ENCODE peak calls at places on chromosomes 3 and 15, in five cellular contexts. One of them, this sample, is unnamed.

GRCh38 chr15:47820047-47820779 is 102.9 kb downstream of the SEMA6D start:
- DNase-seq in NT2/D1: no peak
- DNase-seq in D341Med: no peak
- DNase-seq in T-helper 2 cell: no peak
- DNase-seq in naive thymus-derived CD8-positive, alpha-beta T cell: no peak
- DNase-seq in this sample: peak

GRCh38 chr15:43776101-43776717 is 557 bp downstream of the ELL3 start:
- DNase-seq in NT2/D1: no peak
- DNase-seq in D341Med: peak
- DNase-seq in T-helper 2 cell: no peak
- DNase-seq in naive thymus-derived CD8-positive, alpha-beta T cell: no peak
- DNase-seq in this sample: no peak

GRCh38 chr15:48064435-48064834 is 56.4 kb upstream of the SLC24A5 start:
- DNase-seq in NT2/D1: no peak
- DNase-seq in D341Med: no peak
- DNase-seq in T-helper 2 cell: no peak
- DNase-seq in naive thymus-derived CD8-positive, alpha-beta T cell: no peak
- DNase-seq in this sample: peak

GRCh38 chr3:191376742-191377141 is 46.4 kb upstream of the UTS2B start:
- DNase-seq in NT2/D1: no peak
- DNase-seq in D341Med: no peak
- DNase-seq in T-helper 2 cell: no peak
- DNase-seq in naive thymus-derived CD8-positive, alpha-beta T cell: no peak
- DNase-seq in this sample: peak

GRCh38 chr3:157174265-157174615 is 14.3 kb upstream of the CCNL1 start:
- DNase-seq in NT2/D1: no peak
- DNase-seq in D341Med: no peak
- DNase-seq in T-helper 2 cell: peak
- DNase-seq in naive thymus-derived CD8-positive, alpha-beta T cell: no peak
- DNase-seq in this sample: no peak

GRCh38 chr3:69776926-69777581 is 37.8 kb downstream of the MITF start:
- DNase-seq in NT2/D1: no peak
- DNase-seq in D341Med: no peak
- DNase-seq in T-helper 2 cell: no peak
- DNase-seq in naive thymus-derived CD8-positive, alpha-beta T cell: no peak
- DNase-seq in this sample: no peak

GRCh38 chr3:31240466-31240865 is 292.3 kb upstream of the STT3B start:
- DNase-seq in NT2/D1: no peak
- DNase-seq in D341Med: no peak
- DNase-seq in T-helper 2 cell: no peak
- DNase-seq in naive thymus-derived CD8-positive, alpha-beta T cell: no peak
- DNase-seq in this sample: no peak

GRCh38 chr3:87426916-87427315 is 150.5 kb upstream of the POU1F1 start:
- DNase-seq in NT2/D1: no peak
- DNase-seq in D341Med: no peak
- DNase-seq in T-helper 2 cell: no peak
- DNase-seq in naive thymus-derived CD8-positive, alpha-beta T cell: no peak
- DNase-seq in this sample: no peak

GRCh38 chr3:128585189-128585588 is 65.4 kb downstream of the RPN1 start:
- DNase-seq in NT2/D1: no peak
- DNase-seq in D341Med: no peak
- DNase-seq in T-helper 2 cell: no peak
- DNase-seq in naive thymus-derived CD8-positive, alpha-beta T cell: no peak
- DNase-seq in this sample: no peak

GRCh38 chr3:101842935-101843330 is 6.4 kb upstream of the NFKBIZ start:
- DNase-seq in NT2/D1: no peak
- DNase-seq in D341Med: no peak
- DNase-seq in T-helper 2 cell: no peak
- DNase-seq in naive thymus-derived CD8-positive, alpha-beta T cell: no peak
- DNase-seq in this sample: no peak

GRCh38 chr15:92651877-92652575 is 3.5 kb downstream of the FAM174B start:
- DNase-seq in NT2/D1: no peak
- DNase-seq in D341Med: no peak
- DNase-seq in T-helper 2 cell: no peak
- DNase-seq in naive thymus-derived CD8-positive, alpha-beta T cell: no peak
- DNase-seq in this sample: no peak

GRCh38 chr3:74711913-74712512 is 97.6 kb upstream of the CNTN3 start:
- DNase-seq in NT2/D1: no peak
- DNase-seq in D341Med: no peak
- DNase-seq in T-helper 2 cell: no peak
- DNase-seq in naive thymus-derived CD8-positive, alpha-beta T cell: no peak
- DNase-seq in this sample: no peak

GRCh38 chr15:50166216-50166615 is 15.8 kb upstream of the SLC27A2 start:
- DNase-seq in NT2/D1: no peak
- DNase-seq in D341Med: no peak
- DNase-seq in T-helper 2 cell: no peak
- DNase-seq in naive thymus-derived CD8-positive, alpha-beta T cell: no peak
- DNase-seq in this sample: peak

GRCh38 chr15:23422099-23422945 is 24.7 kb downstream of the GOLGA6L2 start:
- DNase-seq in NT2/D1: no peak
- DNase-seq in D341Med: no peak
- DNase-seq in T-helper 2 cell: no peak
- DNase-seq in naive thymus-derived CD8-positive, alpha-beta T cell: no peak
- DNase-seq in this sample: peak

GRCh38 chr3:109921509-109921908 is 584.2 kb upstream of the DPPA4 start:
- DNase-seq in NT2/D1: no peak
- DNase-seq in D341Med: no peak
- DNase-seq in T-helper 2 cell: no peak
- DNase-seq in naive thymus-derived CD8-positive, alpha-beta T cell: no peak
- DNase-seq in this sample: no peak

GRCh38 chr3:153970735-153971347 is 150.3 kb upstream of the ARHGEF26 start:
- DNase-seq in NT2/D1: no peak
- DNase-seq in D341Med: peak
- DNase-seq in T-helper 2 cell: no peak
- DNase-seq in naive thymus-derived CD8-positive, alpha-beta T cell: no peak
- DNase-seq in this sample: peak

GRCh38 chr3:49727154-49727923 is 3.6 kb upstream of the GMPPB start:
- DNase-seq in NT2/D1: no peak
- DNase-seq in D341Med: peak
- DNase-seq in T-helper 2 cell: no peak
- DNase-seq in naive thymus-derived CD8-positive, alpha-beta T cell: no peak
- DNase-seq in this sample: no peak

GRCh38 chr3:48268381-48268935 is 27.6 kb downstream of the ZNF589 start:
- DNase-seq in NT2/D1: no peak
- DNase-seq in D341Med: no peak
- DNase-seq in T-helper 2 cell: peak
- DNase-seq in naive thymus-derived CD8-positive, alpha-beta T cell: peak
- DNase-seq in this sample: peak

GRCh38 chr3:177448987-177449975 is 252.0 kb upstream of the TBL1XR1 start:
- DNase-seq in NT2/D1: no peak
- DNase-seq in D341Med: no peak
- DNase-seq in T-helper 2 cell: peak
- DNase-seq in naive thymus-derived CD8-positive, alpha-beta T cell: no peak
- DNase-seq in this sample: peak

GRCh38 chr3:138455801-138456716 is 21.6 kb downstream of the ESYT3 start:
- DNase-seq in NT2/D1: no peak
- DNase-seq in D341Med: no peak
- DNase-seq in T-helper 2 cell: peak
- DNase-seq in naive thymus-derived CD8-positive, alpha-beta T cell: no peak
- DNase-seq in this sample: no peak

GRCh38 chr3:159170436-159171003 is 368.7 kb downstream of the MFSD1 start:
- DNase-seq in NT2/D1: no peak
- DNase-seq in D341Med: no peak
- DNase-seq in T-helper 2 cell: no peak
- DNase-seq in naive thymus-derived CD8-positive, alpha-beta T cell: no peak
- DNase-seq in this sample: peak

GRCh38 chr3:114218578-114219185 is 18.7 kb downstream of the ZNF80 start:
- DNase-seq in NT2/D1: no peak
- DNase-seq in D341Med: no peak
- DNase-seq in T-helper 2 cell: peak
- DNase-seq in naive thymus-derived CD8-positive, alpha-beta T cell: no peak
- DNase-seq in this sample: no peak

GRCh38 chr3:27193056-27193455 is 176.1 kb downstream of the NEK10 start:
- DNase-seq in NT2/D1: no peak
- DNase-seq in D341Med: no peak
- DNase-seq in T-helper 2 cell: no peak
- DNase-seq in naive thymus-derived CD8-positive, alpha-beta T cell: no peak
- DNase-seq in this sample: no peak

GRCh38 chr3:174957081-174957480 is 97.9 kb downstream of the NAALADL2 start:
- DNase-seq in NT2/D1: no peak
- DNase-seq in D341Med: no peak
- DNase-seq in T-helper 2 cell: no peak
- DNase-seq in naive thymus-derived CD8-positive, alpha-beta T cell: no peak
- DNase-seq in this sample: peak

GRCh38 chr15:52228928-52229327 is 37.7 kb upstream of the GNB5 start:
- DNase-seq in NT2/D1: no peak
- DNase-seq in D341Med: no peak
- DNase-seq in T-helper 2 cell: no peak
- DNase-seq in naive thymus-derived CD8-positive, alpha-beta T cell: no peak
- DNase-seq in this sample: no peak

GRCh38 chr15:91694829-91695205 is 158.7 kb upstream of the SLCO3A1 start:
- DNase-seq in NT2/D1: no peak
- DNase-seq in D341Med: no peak
- DNase-seq in T-helper 2 cell: no peak
- DNase-seq in naive thymus-derived CD8-positive, alpha-beta T cell: no peak
- DNase-seq in this sample: peak

GRCh38 chr3:186991470-186991869 is 61.1 kb downstream of the ST6GAL1 start:
- DNase-seq in NT2/D1: no peak
- DNase-seq in D341Med: no peak
- DNase-seq in T-helper 2 cell: no peak
- DNase-seq in naive thymus-derived CD8-positive, alpha-beta T cell: no peak
- DNase-seq in this sample: no peak

GRCh38 chr3:5017953-5018531 is 38.8 kb downstream of the BHLHE40 start:
- DNase-seq in NT2/D1: no peak
- DNase-seq in D341Med: no peak
- DNase-seq in T-helper 2 cell: peak
- DNase-seq in naive thymus-derived CD8-positive, alpha-beta T cell: no peak
- DNase-seq in this sample: peak

GRCh38 chr3:145013931-145014330 is 1042.3 kb downstream of the DIPK2A start:
- DNase-seq in NT2/D1: no peak
- DNase-seq in D341Med: no peak
- DNase-seq in T-helper 2 cell: no peak
- DNase-seq in naive thymus-derived CD8-positive, alpha-beta T cell: no peak
- DNase-seq in this sample: peak

GRCh38 chr15:80679167-80679804 is 15.8 kb upstream of the ABHD17C start:
- DNase-seq in NT2/D1: no peak
- DNase-seq in D341Med: no peak
- DNase-seq in T-helper 2 cell: peak
- DNase-seq in naive thymus-derived CD8-positive, alpha-beta T cell: no peak
- DNase-seq in this sample: no peak

GRCh38 chr3:68211637-68212036 is 557.2 kb upstream of the SUCLG2 start:
- DNase-seq in NT2/D1: no peak
- DNase-seq in D341Med: no peak
- DNase-seq in T-helper 2 cell: no peak
- DNase-seq in naive thymus-derived CD8-positive, alpha-beta T cell: no peak
- DNase-seq in this sample: no peak

GRCh38 chr3:157785071-157785826 is 282.0 kb upstream of the VEPH1 start:
- DNase-seq in NT2/D1: peak
- DNase-seq in D341Med: no peak
- DNase-seq in T-helper 2 cell: no peak
- DNase-seq in naive thymus-derived CD8-positive, alpha-beta T cell: no peak
- DNase-seq in this sample: peak

This sample was measured in fibroblast of mammary gland.